ENCODE peak calls at places on chromosome 3, in eight cellular contexts. V is CD4-positive, CD25-positive, alpha-beta regulatory T cell; N is GM12892; U is head of caudate nucleus; W is posterior cingulate gyrus; L is brain microvascular endothelial cell; G is activated CD4-positive, alpha-beta T cell treated with anti-CD3 and anti-CD28 coated beads for 24 hours; I is transverse colon. S is an unnamed sample.

GRCh38 chr3:113441051-113441770 is at the start of gene CFAP44:
- DNase-seq in V (peak), N (no peak), U (peak), W (peak), L (peak), G (peak), I (peak), S (peak)

GRCh38 chr3:125512135-125512920 is 7.7 kb downstream of the SNX4 start:
- DNase-seq in V (peak), N (no peak), U (no peak), W (no peak), L (peak), G (peak), I (no peak), S (peak)

GRCh38 chr3:151976211-151977050 is 103.0 kb downstream of the SUCNR1 start:
- DNase-seq in V (no peak), N (no peak), U (no peak), W (no peak), L (peak), G (no peak), I (no peak), S (peak)

GRCh38 chr3:4957978-4958377 is 21.3 kb upstream of the BHLHE40 start:
- DNase-seq in V (no peak), N (no peak), U (peak), W (no peak), L (no peak), G (no peak), I (no peak), S (no peak)

GRCh38 chr3:194690501-194691372 is 5.1 kb downstream of the FAM43A start:
- DNase-seq in V (no peak), N (no peak), U (peak), W (no peak), L (peak), G (no peak), I (no peak), S (peak)

GRCh38 chr3:8646313-8646938 is 1.8 kb upstream of the SSUH2 start:
- DNase-seq in V (no peak), N (no peak), U (no peak), W (no peak), L (no peak), G (no peak), I (no peak), S (no peak)

GRCh38 chr3:197541756-197542539 is 13.8 kb downstream of the BDH1 start:
- DNase-seq in V (no peak), N (no peak), U (peak), W (peak), L (peak), G (no peak), I (no peak), S (peak)

GRCh38 chr3:42804831-42805821 is 836 bp upstream of the HIGD1A start:
- DNase-seq in V (no peak), N (no peak), U (peak), W (peak), L (no peak), G (no peak), I (peak), S (peak)

GRCh38 chr3:30035935-30036567 is 570.4 kb upstream of the TGFBR2 start:
- DNase-seq in V (no peak), N (no peak), U (no peak), W (no peak), L (no peak), G (no peak), I (no peak), S (no peak)

GRCh38 chr3:178537123-178537754 is 1.0 kb downstream of the KCNMB2 start:
- DNase-seq in V (no peak), N (no peak), U (no peak), W (no peak), L (no peak), G (no peak), I (no peak), S (no peak)

GRCh38 chr3:177905173-177905894 is 630.9 kb upstream of the KCNMB2 start:
- DNase-seq in V (no peak), N (no peak), U (peak), W (no peak), L (peak), G (no peak), I (no peak), S (peak)

GRCh38 chr3:56758539-56758981 is 43.2 kb downstream of the ARHGEF3 start:
- DNase-seq in V (peak), N (no peak), U (no peak), W (no peak), L (peak), G (no peak), I (no peak), S (peak)

GRCh38 chr3:106809633-106810460 is 567.4 kb upstream of the CCDC54 start:
- DNase-seq in V (no peak), N (no peak), U (no peak), W (no peak), L (peak), G (no peak), I (no peak), S (peak)

GRCh38 chr3:131530374-131530773 is 27.6 kb upstream of the MRPL3 start:
- DNase-seq in V (no peak), N (no peak), U (no peak), W (no peak), L (no peak), G (no peak), I (no peak), S (no peak)

GRCh38 chr3:115931581-115931980 is 308.3 kb downstream of the GAP43 start:
- DNase-seq in V (no peak), N (no peak), U (no peak), W (no peak), L (no peak), G (no peak), I (no peak), S (no peak)

GRCh38 chr3:31610700-31611275 is 78.1 kb downstream of the STT3B start:
- DNase-seq in V (no peak), N (no peak), U (no peak), W (no peak), L (peak), G (no peak), I (no peak), S (peak)

GRCh38 chr3:35383719-35384555 is 255.4 kb upstream of the ARPP21 start:
- DNase-seq in V (no peak), N (no peak), U (peak), W (no peak), L (peak), G (no peak), I (no peak), S (peak)

GRCh38 chr3:77491961-77492360 is 452.1 kb downstream of the ROBO2 start:
- DNase-seq in V (no peak), N (no peak), U (no peak), W (no peak), L (no peak), G (no peak), I (no peak), S (no peak)

GRCh38 chr3:14768182-14768790 is 50.5 kb upstream of the FGD5 start:
- DNase-seq in V (no peak), N (no peak), U (no peak), W (no peak), L (no peak), G (no peak), I (no peak), S (no peak)

GRCh38 chr3:165800970-165801369 is 36.3 kb downstream of the BCHE start:
- DNase-seq in V (no peak), N (no peak), U (no peak), W (no peak), L (peak), G (no peak), I (no peak), S (no peak)

S was measured in lung microvascular endothelial cell.